ENCODE peak calls at places on chromosomes 12 and 14, in four cellular contexts. M is K562, X is HepG2, V is HCT116. A is an unnamed sample.

GRCh38 chr12:102406033-102406584 is 74.3 kb downstream of the IGF1 start:
- DNase-seq in M (no peak), X (no peak), V (no peak), A (no peak)

GRCh38 chr12:75666126-75666979 is 154.9 kb upstream of the KRR1 start:
- DNase-seq in M (no peak), X (peak), V (no peak), A (no peak)

GRCh38 chr14:64658201-64658600 is 46.0 kb upstream of the PLEKHG3 start:
- DNase-seq in M (no peak), X (no peak), V (no peak), A (no peak)

GRCh38 chr14:62162998-62163589 is 400.9 kb downstream of the SNAPC1 start:
- DNase-seq in M (peak), X (peak), V (peak), A (peak)

GRCh38 chr12:49900371-49900770 is 3.3 kb downstream of the FAIM2 start:
- DNase-seq in M (no peak), X (no peak), V (no peak), A (no peak)

GRCh38 chr14:105398726-105399440 is 545 bp downstream of the TEX22 start:
- DNase-seq in M (peak), X (peak), V (no peak), A (no peak)

GRCh38 chr14:50501642-50502041 is 30.7 kb downstream of the MAP4K5 start:
- DNase-seq in M (no peak), X (no peak), V (no peak), A (no peak)

GRCh38 chr12:54173066-54173726 is 15.6 kb downstream of the SMUG1 start:
- DNase-seq in M (peak), X (no peak), V (no peak), A (no peak)

GRCh38 chr12:42468341-42468821 is 121.2 kb downstream of the PRICKLE1 start:
- DNase-seq in M (no peak), X (no peak), V (no peak), A (no peak)

GRCh38 chr14:36579001-36579555 is 3.3 kb downstream of the NKX2-8 start:
- DNase-seq in M (no peak), X (no peak), V (no peak), A (no peak)

GRCh38 chr12:10701226-10701681 is 21.9 kb downstream of the YBX3 start:
- DNase-seq in M (no peak), X (no peak), V (no peak), A (no peak)

GRCh38 chr14:69719501-69719951 is 47.4 kb upstream of the SRSF5 start:
- DNase-seq in M (no peak), X (no peak), V (no peak), A (no peak)
- H3K27ac ChIP-seq in M (no peak), X (no peak), V (no peak), A (no peak)

GRCh38 chr14:99215277-99215676 is 56.7 kb downstream of the BCL11B start:
- DNase-seq in M (no peak), X (no peak), V (no peak), A (no peak)
- TF ChIP-seq TCF7L2 in M (no peak), X (no peak), V (no peak), A (no peak)

GRCh38 chr14:95695913-95696312 is 9.7 kb downstream of the TCL1B start:
- DNase-seq in M (no peak), X (no peak), V (no peak), A (no peak)
- H3K4me3 ChIP-seq in M (no peak), X (no peak), V (no peak), A (no peak)

GRCh38 chr12:2504577-2504976 is 290.2 kb upstream of the FKBP4 start:
- DNase-seq in M (no peak), X (no peak), V (no peak), A (no peak)
- H3K27ac ChIP-seq in M (no peak), X (no peak), V (no peak), A (no peak)

GRCh38 chr12:32501835-32502333 is 102.5 kb downstream of the FGD4 start:
- DNase-seq in M (no peak), X (peak), V (no peak), A (no peak)
- TF ChIP-seq TCF7L2 in M (no peak), X (no peak), V (no peak), A (no peak)

DNA sequence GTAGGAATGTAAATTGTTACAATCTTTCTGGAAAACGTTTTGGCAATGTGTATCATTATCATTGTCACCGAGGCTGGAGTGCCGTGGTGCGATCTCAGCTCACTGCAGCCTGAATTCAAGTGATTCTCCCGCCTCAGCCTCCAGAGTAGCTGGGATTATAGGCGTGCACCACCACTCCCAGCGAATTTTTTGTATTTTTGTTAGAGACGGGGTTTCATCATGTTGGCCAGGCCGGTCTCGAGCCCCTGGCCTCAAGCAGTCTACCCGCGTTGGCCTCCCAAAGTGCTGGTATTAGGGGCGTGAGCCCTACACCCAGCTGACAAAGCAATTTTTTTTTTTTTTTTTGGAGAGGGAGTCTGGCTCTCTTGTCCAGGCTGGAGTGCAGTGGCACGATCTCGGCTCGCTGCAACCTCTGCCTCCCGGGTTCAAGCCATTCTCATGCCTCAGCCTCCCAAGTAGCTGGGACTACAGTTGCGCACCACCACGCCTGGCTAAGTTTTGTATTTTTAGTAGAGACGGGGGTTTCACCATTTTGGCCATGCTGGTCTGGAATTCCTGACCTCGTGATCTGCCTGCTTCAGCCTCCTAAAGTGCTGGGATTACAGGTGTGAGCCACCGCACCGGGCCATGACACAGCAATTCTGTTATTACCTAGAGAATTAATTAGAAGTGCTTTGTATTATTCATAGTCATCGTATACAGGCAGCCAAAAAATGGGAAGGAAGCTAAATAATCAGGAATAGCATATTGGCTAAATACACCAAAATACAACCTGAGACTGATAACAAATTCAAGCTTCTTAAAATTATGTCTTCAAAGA is 1.2 kb downstream of the ACTR6 start:
- DNase-seq in M (no peak), X (no peak), V (no peak), A (no peak)
- H3K4me3 ChIP-seq in M (peak), X (peak), V (peak), A (peak)

DNA sequence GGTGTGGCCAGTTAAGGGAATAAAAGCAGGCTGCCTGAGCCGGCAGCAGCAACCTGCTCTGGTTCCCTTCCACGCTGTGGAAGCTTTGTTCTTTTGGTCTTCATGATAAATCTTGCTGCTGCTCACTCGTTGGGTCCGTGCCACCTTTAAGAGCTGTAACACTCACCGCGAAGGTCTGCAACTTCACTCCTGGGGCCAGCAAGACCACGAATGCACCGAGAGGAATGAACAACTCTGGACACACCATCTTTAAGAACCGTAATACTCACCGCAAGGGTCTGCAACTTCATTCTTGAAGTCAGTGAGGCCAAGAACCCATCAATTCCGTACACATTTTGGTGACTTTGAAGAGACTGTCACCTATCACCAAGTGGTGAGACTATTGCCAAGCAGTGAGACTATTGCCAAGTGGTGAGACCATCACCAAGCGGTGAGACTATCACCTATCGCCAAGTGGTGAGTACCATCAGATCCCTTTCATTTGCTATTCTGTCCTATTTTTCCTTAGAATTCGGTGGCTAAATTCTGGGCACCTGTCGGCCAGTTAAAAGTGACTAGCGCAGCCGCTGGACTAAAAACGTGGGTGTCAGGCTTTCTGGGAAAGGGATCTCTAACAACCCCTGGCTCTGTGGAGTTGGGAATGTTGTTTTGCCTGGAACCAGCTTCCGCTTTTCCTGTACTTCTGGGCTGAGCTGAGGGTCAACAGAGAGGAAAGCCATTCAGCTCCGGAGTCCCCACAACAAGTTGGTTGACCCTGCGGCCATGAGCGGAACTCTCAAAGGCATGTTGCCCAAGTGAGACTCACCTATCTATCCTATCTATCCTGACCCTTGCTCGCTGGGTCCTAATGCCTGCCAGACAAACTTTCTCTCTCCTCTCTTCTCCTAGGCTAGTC is at the start of gene DHRS2:
- DNase-seq in M (no peak), X (peak), V (peak), A (no peak)
- H3K27ac ChIP-seq in M (no peak), X (peak), V (no peak), A (no peak)

GRCh38 chr14:51990488-51990887 is 1.1 kb downstream of the RTRAF start:
- DNase-seq in M (no peak), X (no peak), V (no peak), A (no peak)
- TF ChIP-seq TCF7L2 in M (no peak), X (no peak), V (no peak), A (no peak)

GRCh38 chr12:109434556-109434955 is 42.5 kb downstream of the KCTD10 start:
- DNase-seq in M (no peak), X (no peak), V (no peak), A (no peak)

GRCh38 chr12:109435428-109436180 is 41.5 kb downstream of the KCTD10 start:
- DNase-seq in M (no peak), X (no peak), V (no peak), A (no peak)

GRCh38 chr12:109439181-109439580 is 37.9 kb downstream of the KCTD10 start:
- DNase-seq in M (no peak), X (no peak), V (no peak), A (no peak)

GRCh38 chr12:109433618-109434017 is 43.5 kb downstream of the KCTD10 start:
- DNase-seq in M (peak), X (no peak), V (no peak), A (no peak)

DNA sequence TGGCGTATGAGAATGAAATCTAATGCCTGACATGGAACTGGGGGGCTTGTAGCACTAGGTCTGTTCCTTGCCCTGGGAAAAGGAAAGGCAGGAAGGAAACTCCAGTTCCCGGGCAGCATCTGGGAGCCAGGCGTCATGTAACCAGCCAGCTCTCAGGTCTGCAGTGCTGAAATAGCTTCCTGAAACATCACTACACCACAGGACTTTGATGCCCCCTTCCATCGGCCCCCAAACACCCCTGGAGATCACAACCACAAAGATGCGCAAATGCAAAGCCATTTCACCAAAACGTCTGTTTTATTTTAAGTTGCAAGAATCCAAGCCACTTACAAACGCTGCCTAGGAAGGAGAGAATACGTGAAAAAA is 40.9 kb downstream of the KCTD10 start:
- DNase-seq in M (no peak), X (no peak), V (no peak), A (no peak)
- H3K4me3 ChIP-seq in M (no peak), X (no peak), V (no peak), A (no peak)

GRCh38 chr12:2382391-2383155 is 329.8 kb downstream of the CACNA1C start:
- DNase-seq in M (no peak), X (no peak), V (no peak), A (no peak)
- H3K27ac ChIP-seq in M (no peak), X (no peak), V (no peak), A (no peak)